ENCODE peak calls at places on chromosomes 6 and 20, in six cellular contexts. R is psoas muscle, T is GM23248, G is trophoblast cell, X is mesenchymal stem cell, D is heart left ventricle. C is an unnamed sample.
A peak's percentile ranks its signal among the peaks of the same experiment; 100 is the strongest.

GRCh38 chr20:62832951-62833391 is 16.1 kb downstream of the COL9A3 start:
- DNase-seq in R (no peak), D (peak; percentile 60), G (peak; percentile 25), X (no peak), T (no peak), C (no peak)

GRCh38 chr6:42407379-42407778 is 44.3 kb downstream of the TRERF1 start:
- DNase-seq in R (no peak), X (peak; percentile 61), T (peak; percentile 96), D (no peak), G (peak; percentile 21), C (peak; percentile 66)

GRCh38 chr6:110681543-110682459 is 133.5 kb downstream of the CDK19 start:
- DNase-seq in X (peak; percentile 17), D (no peak), R (no peak), T (peak; percentile 8), G (no peak), C (no peak)

GRCh38 chr6:46014511-46015118 is 1.0 kb downstream of the CLIC5 start:
- DNase-seq in R (peak; percentile 36), G (no peak), X (peak; percentile 2), T (no peak), D (peak; percentile 65), C (no peak)

GRCh38 chr6:1251198-1252155 is 60.4 kb upstream of the FOXQ1 start:
- DNase-seq in X (peak; percentile 14), T (no peak), G (peak; percentile 80), R (no peak), D (no peak), C (no peak)

GRCh38 chr20:11919046-11919445 is 1.4 kb downstream of the BTBD3 start:
- DNase-seq in R (no peak), X (no peak), G (no peak), D (no peak), T (no peak), C (no peak)

GRCh38 chr6:111823831-111824607 is 49.2 kb downstream of the FYN start:
- DNase-seq in G (peak; percentile 62), R (no peak), D (no peak), T (peak; percentile 77), X (peak; percentile 76), C (peak; percentile 64)

GRCh38 chr20:17543531-17543961 is 12.4 kb upstream of the BFSP1 start:
- DNase-seq in G (no peak), T (peak; percentile 81), R (no peak), X (peak; percentile 47), D (no peak), C (no peak)

GRCh38 chr20:48463916-48464315 is 363.9 kb downstream of the PREX1 start:
- DNase-seq in G (peak; percentile 10), R (no peak), X (peak; percentile 47), D (no peak), T (peak; percentile 69), C (peak; percentile 2)

GRCh38 chr20:33578510-33578909 is 83.6 kb upstream of the C20orf144 start:
- DNase-seq in G (no peak), T (peak; percentile 30), D (no peak), R (no peak), X (no peak), C (no peak)

GRCh38 chr20:48758206-48758820 is 69.5 kb downstream of the PREX1 start:
- DNase-seq in G (no peak), D (no peak), X (no peak), T (no peak), R (no peak), C (no peak)

GRCh38 chr6:8000080-8001035 is 63.8 kb downstream of the BLOC1S5 start:
- DNase-seq in X (no peak), G (peak; percentile 94), T (peak; percentile 23), D (no peak), R (no peak), C (no peak)

GRCh38 chr6:36598326-36598725 is 4.2 kb downstream of the SRSF3 start:
- DNase-seq in X (no peak), R (no peak), D (no peak), T (no peak), G (no peak), C (no peak)

GRCh38 chr20:50516935-50517816 is 7.0 kb downstream of the PTPN1 start:
- DNase-seq in X (no peak), T (no peak), R (no peak), D (no peak), G (no peak), C (no peak)
- H3K4me1 ChIP-seq in X (peaks cover 18% of the 10 kb centered on the region), T (peaks cover 90% of the 10 kb centered on the region), R (peaks cover 96% of the 10 kb centered on the region), D (peaks cover 30% of the 10 kb centered on the region), G (no peaks in the 10 kb centered on the region), C (peaks cover 60% of the 10 kb centered on the region)

GRCh38 chr6:137102851-137103492 is 58.2 kb upstream of the IL20RA start:
- DNase-seq in X (no peak), D (no peak), T (no peak), G (no peak), R (no peak), C (no peak)
- H3K27ac ChIP-seq in X (no peak overlapping the region), D (no peak overlapping the region), T (no peak overlapping the region), G (no peak overlapping the region), R (no peak overlapping the region), C (peak overlapping the region; percentile 78)

GRCh38 chr20:49983123-49983847 is 505 bp downstream of the SNAI1 start:
- DNase-seq in G (peak; percentile 25), R (no peak), T (no peak), D (no peak), X (no peak), C (no peak)
- H3K4me1 ChIP-seq in G (peaks cover 45% of the 10 kb centered on the region), R (peaks cover 40% of the 10 kb centered on the region), T (peaks cover 42% of the 10 kb centered on the region), D (peaks cover 20% of the 10 kb centered on the region), X (peaks cover 53% of the 10 kb centered on the region), C (no peaks in the 10 kb centered on the region)

GRCh38 chr6:162854228-162854627 is 126.5 kb downstream of the PACRG start:
- DNase-seq in G (no peak), R (no peak), X (no peak), T (no peak), D (no peak), C (no peak)
- H3K27ac ChIP-seq in G (no peak overlapping the region), R (no peak overlapping the region), X (no peak overlapping the region), T (no peak overlapping the region), D (no peak overlapping the region), C (no peak overlapping the region)

GRCh38 chr6:93177918-93178317 is 241.4 kb downstream of the EPHA7 start:
- DNase-seq in T (no peak), R (no peak), D (no peak), G (no peak), X (no peak), C (no peak)

GRCh38 chr6:93177451-93177850 is 241.9 kb downstream of the EPHA7 start:
- DNase-seq in G (no peak), X (no peak), R (no peak), T (no peak), D (no peak), C (no peak)

DNA sequence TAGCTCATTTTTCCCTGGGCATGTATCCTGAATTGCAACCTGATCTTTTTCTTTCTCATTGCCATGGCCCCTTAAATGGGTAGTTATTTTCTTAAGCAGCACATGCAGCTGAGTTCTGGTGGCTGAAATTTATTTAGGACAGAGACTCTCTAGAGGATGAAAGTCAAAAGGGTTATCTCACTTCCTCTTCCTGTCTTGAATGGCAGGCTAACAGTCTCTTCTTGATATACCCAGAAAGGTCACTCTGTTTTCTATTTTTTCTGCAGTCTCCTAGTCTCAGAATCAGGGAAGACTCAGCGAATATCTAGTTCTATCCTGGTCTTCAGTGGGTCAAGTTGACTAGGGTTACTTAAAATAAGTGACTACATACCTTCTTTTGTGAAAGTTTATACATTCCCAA is 243.3 kb downstream of the EPHA7 start:
- DNase-seq in X (no peak), D (no peak), T (no peak), G (no peak), R (no peak), C (no peak)
- H3K4me1 ChIP-seq in X (no peaks in the 10 kb centered on the region), D (no peaks in the 10 kb centered on the region), T (no peaks in the 10 kb centered on the region), G (no peaks in the 10 kb centered on the region), R (no peaks in the 10 kb centered on the region), C (no peaks in the 10 kb centered on the region)

DNA sequence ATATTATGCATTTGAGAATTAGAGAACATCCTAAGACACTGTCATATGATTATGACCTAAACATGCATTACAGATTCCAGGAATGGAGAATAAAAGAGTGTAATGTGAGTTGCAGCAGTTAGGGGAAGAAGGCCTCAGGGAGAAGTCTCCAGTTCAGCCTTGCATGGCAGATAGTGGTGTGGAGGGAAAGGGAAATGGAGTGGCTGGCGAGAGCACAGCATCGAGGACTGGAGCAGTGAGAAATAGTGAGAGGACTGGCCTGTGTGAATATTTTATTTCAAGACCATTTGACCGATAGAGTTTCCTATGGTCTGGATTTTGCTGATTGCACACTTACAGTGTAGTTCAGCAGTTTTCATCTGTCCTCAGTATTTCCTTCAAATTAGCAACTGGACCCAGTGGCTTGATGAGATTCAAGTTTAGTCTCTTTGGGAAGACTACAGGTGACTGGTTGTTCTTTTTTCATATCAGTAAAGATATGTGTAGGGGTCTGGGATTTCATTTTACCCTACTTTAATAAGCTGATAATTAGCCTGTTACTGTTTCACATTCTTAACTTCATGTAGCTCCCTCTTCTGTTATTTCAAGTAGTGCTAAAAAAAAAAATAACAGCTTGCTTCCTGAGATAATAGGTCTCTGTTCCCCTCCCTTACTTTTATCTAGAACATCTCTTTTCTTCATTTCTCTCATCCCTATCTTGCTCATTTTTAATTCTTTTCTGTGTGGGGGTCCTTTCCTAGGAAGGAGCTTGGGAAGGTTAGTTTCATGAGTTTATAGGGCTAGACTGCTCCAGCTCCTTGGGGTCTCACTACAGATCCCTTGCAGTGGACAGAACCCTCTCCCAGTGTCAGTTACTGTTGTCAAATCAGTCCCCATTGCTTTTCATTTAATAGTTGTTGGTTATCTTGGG is 27.9 kb downstream of the BLTP3A start:
- DNase-seq in T (no peak), G (no peak), D (no peak), X (no peak), R (no peak), C (no peak)
- H3K27ac ChIP-seq in T (no peak overlapping the region), G (no peak overlapping the region), D (no peak overlapping the region), X (no peak overlapping the region), R (peak overlapping the region; percentile 36), C (no peak overlapping the region)

GRCh38 chr20:50673146-50673830 is 18.1 kb downstream of the RIPOR3 start:
- DNase-seq in D (no peak), T (no peak), G (no peak), R (no peak), X (peak; percentile 71), C (no peak)
- H3K4me1 ChIP-seq in D (peaks cover 2% of the 10 kb centered on the region), T (no peaks in the 10 kb centered on the region), G (peaks cover 26% of the 10 kb centered on the region), R (no peaks in the 10 kb centered on the region), X (peaks cover 38% of the 10 kb centered on the region), C (peaks cover 2% of the 10 kb centered on the region)